ENCODE peak calls at places on chromosomes 16 and 17, in six cellular contexts. One of them, this sample, is unnamed.

GRCh38 chr16:66754211-66754610 is 2.8 kb upstream of the DYNC1LI2 start:
- DNase-seq in HS-5: no peak
- DNase-seq in stimulated activated CD8-positive, alpha-beta memory T cell treated with anti-CD3 and anti-CD28 coated beads, Interleukin-7, amount 100 ng/mL, for 1 hour: no peak
- DNase-seq in naive B cell: no peak
- DNase-seq in KBM-7: no peak
- DNase-seq in nucleus accumbens: no peak
- DNase-seq in this sample: no peak

GRCh38 chr16:25095636-25096035 is 15.9 kb upstream of the LCMT1 start:
- DNase-seq in naive B cell: no peak
- DNase-seq in KBM-7: no peak
- DNase-seq in stimulated activated CD8-positive, alpha-beta memory T cell treated with anti-CD3 and anti-CD28 coated beads, Interleukin-7, amount 100 ng/mL, for 1 hour: no peak
- DNase-seq in nucleus accumbens: no peak
- DNase-seq in HS-5: no peak
- DNase-seq in this sample: no peak

GRCh38 chr16:65070831-65071230 is 51.0 kb downstream of the CDH11 start:
- DNase-seq in KBM-7: no peak
- DNase-seq in nucleus accumbens: peak; percentile 47
- DNase-seq in naive B cell: no peak
- DNase-seq in HS-5: peak; percentile 89
- DNase-seq in stimulated activated CD8-positive, alpha-beta memory T cell treated with anti-CD3 and anti-CD28 coated beads, Interleukin-7, amount 100 ng/mL, for 1 hour: no peak
- DNase-seq in this sample: peak; percentile 89

GRCh38 chr17:74332017-74332650 is 6.1 kb downstream of the KIF19 start:
- DNase-seq in HS-5: no peak
- DNase-seq in naive B cell: no peak
- DNase-seq in nucleus accumbens: no peak
- DNase-seq in KBM-7: no peak
- DNase-seq in stimulated activated CD8-positive, alpha-beta memory T cell treated with anti-CD3 and anti-CD28 coated beads, Interleukin-7, amount 100 ng/mL, for 1 hour: no peak
- DNase-seq in this sample: no peak

GRCh38 chr17:61385869-61386245 is 13.8 kb upstream of the TBX2 start:
- DNase-seq in naive B cell: no peak
- DNase-seq in nucleus accumbens: no peak
- DNase-seq in KBM-7: no peak
- DNase-seq in HS-5: no peak
- DNase-seq in stimulated activated CD8-positive, alpha-beta memory T cell treated with anti-CD3 and anti-CD28 coated beads, Interleukin-7, amount 100 ng/mL, for 1 hour: no peak
- DNase-seq in this sample: no peak

GRCh38 chr16:52557236-52557635 is 10.3 kb upstream of the TOX3 start:
- DNase-seq in nucleus accumbens: no peak
- DNase-seq in stimulated activated CD8-positive, alpha-beta memory T cell treated with anti-CD3 and anti-CD28 coated beads, Interleukin-7, amount 100 ng/mL, for 1 hour: no peak
- DNase-seq in naive B cell: no peak
- DNase-seq in KBM-7: no peak
- DNase-seq in HS-5: no peak
- DNase-seq in this sample: no peak

GRCh38 chr16:57593021-57593420 is 35.4 kb upstream of the ADGRG1 start:
- DNase-seq in nucleus accumbens: no peak
- DNase-seq in stimulated activated CD8-positive, alpha-beta memory T cell treated with anti-CD3 and anti-CD28 coated beads, Interleukin-7, amount 100 ng/mL, for 1 hour: no peak
- DNase-seq in KBM-7: no peak
- DNase-seq in naive B cell: no peak
- DNase-seq in HS-5: no peak
- DNase-seq in this sample: no peak

GRCh38 chr17:372157-373152 is 19.8 kb upstream of the RPH3AL start:
- DNase-seq in HS-5: no peak
- DNase-seq in KBM-7: no peak
- DNase-seq in naive B cell: no peak
- DNase-seq in nucleus accumbens: no peak
- DNase-seq in stimulated activated CD8-positive, alpha-beta memory T cell treated with anti-CD3 and anti-CD28 coated beads, Interleukin-7, amount 100 ng/mL, for 1 hour: no peak
- DNase-seq in this sample: no peak

GRCh38 chr17:75846701-75847594 is 2.7 kb upstream of the UNC13D start:
- DNase-seq in nucleus accumbens: no peak
- DNase-seq in stimulated activated CD8-positive, alpha-beta memory T cell treated with anti-CD3 and anti-CD28 coated beads, Interleukin-7, amount 100 ng/mL, for 1 hour: no peak
- DNase-seq in KBM-7: no peak
- DNase-seq in HS-5: no peak
- DNase-seq in naive B cell: no peak
- DNase-seq in this sample: no peak

GRCh38 chr17:41131979-41132378 is 8.0 kb upstream of the KRTAP4-12 start:
- DNase-seq in HS-5: peak; percentile 42
- DNase-seq in stimulated activated CD8-positive, alpha-beta memory T cell treated with anti-CD3 and anti-CD28 coated beads, Interleukin-7, amount 100 ng/mL, for 1 hour: no peak
- DNase-seq in nucleus accumbens: no peak
- DNase-seq in naive B cell: no peak
- DNase-seq in KBM-7: no peak
- DNase-seq in this sample: no peak

GRCh38 chr17:8914554-8914953 is 47.1 kb upstream of the PIK3R6 start:
- DNase-seq in nucleus accumbens: no peak
- DNase-seq in stimulated activated CD8-positive, alpha-beta memory T cell treated with anti-CD3 and anti-CD28 coated beads, Interleukin-7, amount 100 ng/mL, for 1 hour: no peak
- DNase-seq in KBM-7: no peak
- DNase-seq in HS-5: no peak
- DNase-seq in naive B cell: no peak
- DNase-seq in this sample: no peak

GRCh38 chr17:62778990-62779681 is 29.0 kb downstream of the MARCHF10 start:
- DNase-seq in stimulated activated CD8-positive, alpha-beta memory T cell treated with anti-CD3 and anti-CD28 coated beads, Interleukin-7, amount 100 ng/mL, for 1 hour: no peak
- DNase-seq in nucleus accumbens: peak; percentile 4
- DNase-seq in naive B cell: no peak
- DNase-seq in KBM-7: no peak
- DNase-seq in HS-5: peak; percentile 73
- DNase-seq in this sample: peak; percentile 82

GRCh38 chr17:420479-421175 is 68.0 kb upstream of the RPH3AL start:
- DNase-seq in nucleus accumbens: no peak
- DNase-seq in naive B cell: no peak
- DNase-seq in HS-5: no peak
- DNase-seq in stimulated activated CD8-positive, alpha-beta memory T cell treated with anti-CD3 and anti-CD28 coated beads, Interleukin-7, amount 100 ng/mL, for 1 hour: no peak
- DNase-seq in KBM-7: no peak
- DNase-seq in this sample: no peak

GRCh38 chr16:3857189-3858013 is 23.1 kb downstream of the CREBBP start:
- DNase-seq in KBM-7: peak; percentile 47
- DNase-seq in HS-5: no peak
- DNase-seq in naive B cell: no peak
- DNase-seq in stimulated activated CD8-positive, alpha-beta memory T cell treated with anti-CD3 and anti-CD28 coated beads, Interleukin-7, amount 100 ng/mL, for 1 hour: no peak
- DNase-seq in nucleus accumbens: no peak
- DNase-seq in this sample: no peak

GRCh38 chr17:38353084-38353604 is 1.5 kb downstream of the SOCS7 start:
- DNase-seq in naive B cell: no peak
- DNase-seq in nucleus accumbens: no peak
- DNase-seq in KBM-7: no peak
- DNase-seq in HS-5: no peak
- DNase-seq in stimulated activated CD8-positive, alpha-beta memory T cell treated with anti-CD3 and anti-CD28 coated beads, Interleukin-7, amount 100 ng/mL, for 1 hour: no peak
- DNase-seq in this sample: no peak

GRCh38 chr17:31398381-31399275 is 7.2 kb downstream of the RAB11FIP4 start:
- DNase-seq in HS-5: no peak
- DNase-seq in nucleus accumbens: no peak
- DNase-seq in stimulated activated CD8-positive, alpha-beta memory T cell treated with anti-CD3 and anti-CD28 coated beads, Interleukin-7, amount 100 ng/mL, for 1 hour: no peak
- DNase-seq in naive B cell: no peak
- DNase-seq in KBM-7: no peak
- DNase-seq in this sample: no peak

GRCh38 chr17:48973806-48974205 is 5.4 kb upstream of the GIP start:
- DNase-seq in KBM-7: no peak
- DNase-seq in stimulated activated CD8-positive, alpha-beta memory T cell treated with anti-CD3 and anti-CD28 coated beads, Interleukin-7, amount 100 ng/mL, for 1 hour: no peak
- DNase-seq in nucleus accumbens: no peak
- DNase-seq in naive B cell: no peak
- DNase-seq in HS-5: no peak
- DNase-seq in this sample: no peak

GRCh38 chr17:49494937-49495841 is at the start of gene NGFR:
- DNase-seq in nucleus accumbens: no peak
- DNase-seq in naive B cell: peak; percentile 51
- DNase-seq in KBM-7: peak; percentile 65
- DNase-seq in HS-5: no peak
- DNase-seq in stimulated activated CD8-positive, alpha-beta memory T cell treated with anti-CD3 and anti-CD28 coated beads, Interleukin-7, amount 100 ng/mL, for 1 hour: peak; percentile 16
- DNase-seq in this sample: no peak

GRCh38 chr17:45149669-45150603 is 1.7 kb downstream of the HEXIM1 start:
- DNase-seq in KBM-7: peak; percentile 57
- DNase-seq in naive B cell: no peak
- DNase-seq in stimulated activated CD8-positive, alpha-beta memory T cell treated with anti-CD3 and anti-CD28 coated beads, Interleukin-7, amount 100 ng/mL, for 1 hour: no peak
- DNase-seq in nucleus accumbens: peak; percentile 61
- DNase-seq in HS-5: no peak
- DNase-seq in this sample: no peak

GRCh38 chr16:54519161-54519685 is 232.6 kb upstream of the IRX3 start:
- DNase-seq in HS-5: no peak
- DNase-seq in naive B cell: no peak
- DNase-seq in KBM-7: no peak
- DNase-seq in stimulated activated CD8-positive, alpha-beta memory T cell treated with anti-CD3 and anti-CD28 coated beads, Interleukin-7, amount 100 ng/mL, for 1 hour: no peak
- DNase-seq in nucleus accumbens: no peak
- DNase-seq in this sample: no peak

GRCh38 chr16:17384473-17384872 is 86.3 kb downstream of the XYLT1 start:
- DNase-seq in naive B cell: no peak
- DNase-seq in stimulated activated CD8-positive, alpha-beta memory T cell treated with anti-CD3 and anti-CD28 coated beads, Interleukin-7, amount 100 ng/mL, for 1 hour: no peak
- DNase-seq in HS-5: no peak
- DNase-seq in nucleus accumbens: no peak
- DNase-seq in KBM-7: no peak
- DNase-seq in this sample: no peak

GRCh38 chr16:84597518-84598390 is 20.1 kb downstream of the COTL1 start:
- DNase-seq in nucleus accumbens: no peak
- DNase-seq in HS-5: no peak
- DNase-seq in naive B cell: peak; percentile 15
- DNase-seq in KBM-7: peak; percentile 64
- DNase-seq in stimulated activated CD8-positive, alpha-beta memory T cell treated with anti-CD3 and anti-CD28 coated beads, Interleukin-7, amount 100 ng/mL, for 1 hour: no peak
- DNase-seq in this sample: no peak

GRCh38 chr16:73048292-73049050 is 543 bp upstream of the ZFHX3 start:
- DNase-seq in HS-5: no peak
- DNase-seq in KBM-7: peak; percentile 33
- DNase-seq in nucleus accumbens: no peak
- DNase-seq in naive B cell: no peak
- DNase-seq in stimulated activated CD8-positive, alpha-beta memory T cell treated with anti-CD3 and anti-CD28 coated beads, Interleukin-7, amount 100 ng/mL, for 1 hour: no peak
- DNase-seq in this sample: no peak

GRCh38 chr16:30724641-30725464 is 23.4 kb upstream of the PHKG2 start:
- DNase-seq in naive B cell: peak; percentile 25
- DNase-seq in HS-5: no peak
- DNase-seq in stimulated activated CD8-positive, alpha-beta memory T cell treated with anti-CD3 and anti-CD28 coated beads, Interleukin-7, amount 100 ng/mL, for 1 hour: no peak
- DNase-seq in nucleus accumbens: no peak
- DNase-seq in KBM-7: peak; percentile 61
- DNase-seq in this sample: no peak

GRCh38 chr17:67449065-67449464 is 72.0 kb downstream of the PITPNC1 start:
- DNase-seq in naive B cell: no peak
- DNase-seq in KBM-7: no peak
- DNase-seq in nucleus accumbens: no peak
- DNase-seq in HS-5: no peak
- DNase-seq in stimulated activated CD8-positive, alpha-beta memory T cell treated with anti-CD3 and anti-CD28 coated beads, Interleukin-7, amount 100 ng/mL, for 1 hour: no peak
- DNase-seq in this sample: no peak

GRCh38 chr16:80197790-80198201 is 343.0 kb upstream of the DYNLRB2 start:
- DNase-seq in naive B cell: no peak
- DNase-seq in stimulated activated CD8-positive, alpha-beta memory T cell treated with anti-CD3 and anti-CD28 coated beads, Interleukin-7, amount 100 ng/mL, for 1 hour: no peak
- DNase-seq in HS-5: peak; percentile 69
- DNase-seq in nucleus accumbens: no peak
- DNase-seq in KBM-7: no peak
- DNase-seq in this sample: peak; percentile 74

GRCh38 chr16:4612474-4612931 is 2.2 kb downstream of the UBALD1 start:
- DNase-seq in nucleus accumbens: no peak
- DNase-seq in KBM-7: no peak
- DNase-seq in HS-5: no peak
- DNase-seq in stimulated activated CD8-positive, alpha-beta memory T cell treated with anti-CD3 and anti-CD28 coated beads, Interleukin-7, amount 100 ng/mL, for 1 hour: no peak
- DNase-seq in naive B cell: no peak
- DNase-seq in this sample: no peak

This sample was measured in AG04449.